ENCODE peak calls at places on chromosomes 7 and 10, in seven cellular contexts. Y is adrenal gland, V is lower lobe of right lung, Q is ascending aorta, J is aorta, M is PC-3, X is GM23248. F is an unnamed sample.

GRCh38 chr10:76071638-76072317 is 640.4 kb downstream of the LRMDA start:
- DNase-seq in Y (no peak), V (no peak), Q (no peak), J (no peak), M (peak; percentile 49), X (no peak), F (no peak)

GRCh38 chr7:36400606-36401005 is 10.9 kb downstream of the ANLN start:
- DNase-seq in Y (no peak), V (no peak), Q (no peak), J (no peak), M (no peak), X (peak; percentile 45), F (no peak)

GRCh38 chr7:130352335-130353074 is 7.9 kb downstream of the CPA5 start:
- DNase-seq in Y (no peak), V (no peak), Q (no peak), J (no peak), M (peak; percentile 55), X (peak; percentile 79), F (no peak)

GRCh38 chr7:116449441-116449840 is 50.1 kb upstream of the CAV2 start:
- DNase-seq in Y (no peak), V (no peak), Q (no peak), J (no peak), M (no peak), X (no peak), F (no peak)

GRCh38 chr7:122304604-122304975 is at the start of gene FEZF1:
- DNase-seq in Y (no peak), V (peak; percentile 49), Q (no peak), J (no peak), M (peak; percentile 57), X (peak; percentile 19), F (no peak)

GRCh38 chr7:50342616-50343114 is 38.1 kb downstream of the IKZF1 start:
- DNase-seq in Y (no peak), V (peak; percentile 61), Q (no peak), J (no peak), M (no peak), X (peak; percentile 6), F (no peak)

GRCh38 chr10:48497965-48498770 is 106.7 kb downstream of the ARHGAP22 start:
- DNase-seq in Y (peak; percentile 9), V (no peak), Q (peak; percentile 35), J (no peak), M (no peak), X (no peak), F (peak; percentile 60)

GRCh38 chr7:102454423-102454822 is 10.2 kb downstream of the ALKBH4 start:
- DNase-seq in Y (no peak), V (no peak), Q (no peak), J (no peak), M (no peak), X (no peak), F (no peak)

GRCh38 chr10:89301721-89302445 is at the start of gene IFIT2:
- DNase-seq in Y (peak; percentile 51), V (no peak), Q (no peak), J (no peak), M (peak; percentile 71), X (peak; percentile 87), F (no peak)

GRCh38 chr10:30587522-30588031 is 42.0 kb downstream of the LYZL2 start:
- DNase-seq in Y (peak; percentile 43), V (peak; percentile 70), Q (peak; percentile 71), J (no peak), M (no peak), X (no peak), F (peak; percentile 27)

GRCh38 chr10:68073631-68074403 is 1.3 kb downstream of the HERC4 start:
- DNase-seq in Y (no peak), V (no peak), Q (no peak), J (no peak), M (peak; percentile 56), X (peak; percentile 48), F (no peak)

GRCh38 chr10:77263700-77264099 is 373.9 kb downstream of the KCNMA1 start:
- DNase-seq in Y (no peak), V (no peak), Q (no peak), J (no peak), M (no peak), X (no peak), F (no peak)

GRCh38 chr10:103661198-103661950 is 167.9 kb downstream of the NEURL1 start:
- DNase-seq in Y (peak; percentile 87), V (peak; percentile 87), Q (peak; percentile 93), J (peak; percentile 92), M (no peak), X (peak; percentile 93), F (peak; percentile 97)

GRCh38 chr10:102504179-102504975 is 605 bp downstream of the SUFU start:
- DNase-seq in Y (peak; percentile 57), V (peak; percentile 55), Q (no peak), J (peak; percentile 82), M (no peak), X (peak; percentile 39), F (peak; percentile 91)

GRCh38 chr7:116525298-116525912 is 569 bp downstream of the CAV1 start:
- DNase-seq in Y (peak; percentile 20), V (peak; percentile 79), Q (peak; percentile 76), J (peak; percentile 81), M (peak; percentile 44), X (peak; percentile 52), F (peak; percentile 92)

GRCh38 chr10:70513848-70514309 is 35.3 kb downstream of the PALD1 start:
- DNase-seq in Y (no peak), V (no peak), Q (no peak), J (no peak), M (no peak), X (no peak), F (no peak)

GRCh38 chr10:62895058-62895457 is 78.9 kb upstream of the EGR2 start:
- DNase-seq in Y (no peak), V (no peak), Q (no peak), J (no peak), M (peak; percentile 45), X (peak; percentile 82), F (no peak)

GRCh38 chr7:40983106-40983505 is 719.8 kb downstream of the INHBA start:
- DNase-seq in Y (no peak), V (no peak), Q (no peak), J (no peak), M (no peak), X (no peak), F (peak; percentile 19)

GRCh38 chr10:104209575-104210198 is 22.5 kb downstream of the CFAP43 start:
- DNase-seq in Y (peak; percentile 47), V (no peak), Q (no peak), J (no peak), M (peak; percentile 55), X (peak; percentile 70), F (no peak)

GRCh38 chr7:80858141-80858903 is 60.5 kb downstream of the SEMA3C start:
- DNase-seq in Y (no peak), V (no peak), Q (no peak), J (no peak), M (peak; percentile 35), X (peak; percentile 39), F (no peak)

GRCh38 chr10:95445223-95445836 is 115.8 kb downstream of the SORBS1 start:
- DNase-seq in Y (peak; percentile 88), V (peak; percentile 64), Q (peak; percentile 96), J (peak; percentile 92), M (peak; percentile 85), X (peak; percentile 87), F (peak; percentile 68)

GRCh38 chr7:37234928-37235327 is 213.7 kb downstream of the ELMO1 start:
- DNase-seq in Y (no peak), V (no peak), Q (no peak), J (no peak), M (peak; percentile 39), X (peak; percentile 34), F (no peak)

GRCh38 chr7:8389898-8390642 is 43.3 kb upstream of the NXPH1 start:
- DNase-seq in Y (peak; percentile 42), V (no peak), Q (no peak), J (no peak), M (no peak), X (peak; percentile 10), F (no peak)

GRCh38 chr10:68103867-68104255 is 5.4 kb upstream of the MYPN start:
- DNase-seq in Y (no peak), V (no peak), Q (no peak), J (no peak), M (no peak), X (no peak), F (no peak)

GRCh38 chr10:29647483-29647882 is 12.7 kb upstream of the SVIL start:
- DNase-seq in Y (no peak), V (no peak), Q (no peak), J (no peak), M (no peak), X (no peak), F (no peak)

GRCh38 chr7:32761451-32762320 is 129.9 kb downstream of the KBTBD2 start:
- DNase-seq in Y (no peak), V (no peak), Q (no peak), J (no peak), M (no peak), X (peak; percentile 17), F (no peak)
- H3K4me3 ChIP-seq in Y (no peak overlapping the region), V (peak overlapping the region; percentile 23), Q (peak overlapping the region; percentile 15), J (no peak overlapping the region), M (no peak overlapping the region), X (peak overlapping the region; percentile 66), F (no peak overlapping the region)

GRCh38 chr7:111090834-111091233 is at the start of gene LRRN3:
- DNase-seq in Y (peak; percentile 63), V (no peak), Q (peak; percentile 61), J (peak; percentile 39), M (no peak), X (peak; percentile 30), F (no peak)
- H3K4me3 ChIP-seq in Y (peak within 1 kb of the TSS; percentile 34), V (peak within 1 kb of the TSS; percentile 43), Q (peak within 1 kb of the TSS; percentile 61), J (peak within 1 kb of the TSS; percentile 89), M (no peak within 1 kb of the TSS), X (peak within 1 kb of the TSS; percentile 54), F (no peak within 1 kb of the TSS)

DNA sequence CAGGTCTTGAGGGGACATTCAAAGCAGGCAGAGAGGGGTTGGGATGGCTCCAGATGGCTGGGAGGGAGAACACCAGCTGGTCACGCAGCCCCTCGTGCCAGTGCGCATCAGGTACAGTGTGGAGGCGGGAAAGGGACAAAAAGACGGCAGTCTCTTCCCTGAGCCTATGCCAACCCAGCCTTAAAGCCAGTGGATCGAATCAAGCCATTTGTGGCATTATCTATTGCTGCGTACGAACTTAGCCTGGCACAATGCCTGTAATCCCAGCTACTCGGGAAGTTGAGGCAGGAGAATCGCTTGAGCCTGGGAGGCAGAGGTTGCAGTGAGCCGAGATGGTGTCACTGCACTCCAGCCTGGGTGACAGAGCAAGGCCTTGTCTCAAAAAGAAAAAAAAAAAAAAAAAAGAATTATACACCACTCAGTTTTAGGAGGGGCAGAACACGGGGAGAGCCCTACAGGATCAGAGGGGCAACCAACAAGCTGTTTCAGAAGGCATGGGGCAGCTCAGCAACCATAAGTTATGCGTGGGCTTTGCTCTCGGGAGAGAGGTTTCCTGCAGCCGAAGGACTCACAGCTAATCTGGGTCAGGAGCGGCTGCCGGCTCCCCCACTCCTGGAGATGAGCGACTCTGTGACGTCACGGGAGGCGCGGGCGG is 357 bp upstream of the NDUFB2 start:
- DNase-seq in Y (peak; percentile 97), V (peak; percentile 98), Q (peak; percentile 98), J (peak; percentile 99), M (peak; percentile 92), X (peak; percentile 98), F (peak; percentile 93)
- H3K4me3 ChIP-seq in Y (peak overlapping the region; percentile 79), V (peak overlapping the region; percentile 85), Q (peak overlapping the region; percentile 74), J (no peak overlapping the region), M (peak overlapping the region; percentile 88), X (peak overlapping the region; percentile 82), F (peak overlapping the region; percentile 73)

DNA sequence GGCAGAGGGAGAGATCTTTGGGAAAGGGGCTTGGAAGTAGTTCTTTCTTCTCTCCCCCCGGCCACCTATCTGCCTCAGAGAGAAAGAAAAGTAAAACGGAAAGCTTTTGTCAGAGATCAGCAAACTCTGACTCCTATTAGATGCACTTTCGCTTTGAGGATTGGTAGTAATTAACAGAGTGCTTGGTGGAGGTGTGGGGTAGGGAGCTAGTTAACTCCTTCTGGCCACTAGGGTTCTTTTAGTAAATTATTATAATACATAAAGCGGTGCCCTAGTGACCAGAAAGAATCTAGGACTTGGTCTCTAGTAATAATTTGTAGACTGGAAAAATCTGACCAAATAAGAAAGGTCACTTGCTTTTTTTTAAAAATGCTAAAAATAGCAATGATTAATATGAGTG is 54.6 kb downstream of the CPVL start:
- DNase-seq in Y (no peak), V (no peak), Q (no peak), J (no peak), M (no peak), X (peak; percentile 37), F (no peak)
- H3K4me3 ChIP-seq in Y (no peak overlapping the region), V (peak overlapping the region; percentile 42), Q (peak overlapping the region; percentile 58), J (no peak overlapping the region), M (no peak overlapping the region), X (peak overlapping the region; percentile 56), F (no peak overlapping the region)

F was measured in lower leg skin.